ENCODE peak calls at places on chromosomes 7 and 10, in six cellular contexts. O is lower lobe of right lung, P is Caco-2, M is esophagus squamous epithelium, X is bronchial epithelial cell, J is stomach. R is an unnamed sample.

GRCh38 chr7:157851501-157852067 is 514.8 kb downstream of the DNAJB6 start:
- DNase-seq in O (peak; percentile 89), P (no peak), M (no peak), X (no peak), J (peak; percentile 82), R (no peak)

GRCh38 chr7:100678291-100678984 is 4.9 kb downstream of the GNB2 start:
- DNase-seq in O (no peak), P (no peak), M (no peak), X (no peak), J (no peak), R (no peak)

GRCh38 chr7:132654150-132654549 is 77.9 kb upstream of the PLXNA4 start:
- DNase-seq in O (no peak), P (no peak), M (no peak), X (no peak), J (no peak), R (no peak)

GRCh38 chr10:124558901-124559321 is 97.3 kb downstream of the LHPP start:
- DNase-seq in O (peak; percentile 41), P (peak; percentile 28), M (no peak), X (no peak), J (no peak), R (no peak)

GRCh38 chr7:76108540-76109233 is 60.8 kb downstream of the MDH2 start:
- DNase-seq in O (peak; percentile 60), P (peak; percentile 50), M (no peak), X (peak; percentile 70), J (peak; percentile 77), R (no peak)

GRCh38 chr10:71736570-71737355 is 17.2 kb upstream of the C10orf105 start:
- DNase-seq in O (no peak), P (no peak), M (no peak), X (peak; percentile 31), J (peak; percentile 46), R (no peak)

GRCh38 chr7:944744-945143 is 9.7 kb downstream of the ADAP1 start:
- DNase-seq in O (no peak), P (no peak), M (no peak), X (no peak), J (no peak), R (no peak)

GRCh38 chr10:37680716-37681616 is 176.4 kb downstream of the ZNF248 start:
- DNase-seq in O (no peak), P (peak; percentile 21), M (no peak), X (no peak), J (no peak), R (no peak)

GRCh38 chr7:53351681-53352080 is 316.2 kb downstream of the POM121L12 start:
- DNase-seq in O (no peak), P (no peak), M (no peak), X (peak; percentile 5), J (no peak), R (no peak)

DNA sequence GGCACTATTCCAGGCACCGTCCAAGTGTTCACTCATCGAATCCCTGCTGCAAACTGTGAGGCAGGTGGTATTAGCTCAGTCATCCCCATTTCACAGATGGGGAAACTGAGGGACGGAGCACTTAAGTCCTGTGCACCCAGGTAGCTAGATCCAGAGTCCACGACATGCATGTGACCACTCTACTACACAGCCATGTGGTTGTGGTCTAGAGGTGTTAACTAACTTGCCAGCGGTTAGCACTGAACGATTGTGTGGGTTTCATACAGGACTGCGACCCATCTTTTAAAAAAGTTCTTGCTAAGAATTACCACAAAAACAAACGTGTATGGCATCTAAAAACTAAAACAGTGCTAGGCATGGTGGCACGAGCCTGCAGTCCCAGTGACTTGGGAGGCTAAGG is 16.2 kb upstream of the ABCC2 start:
- DNase-seq in O (no peak), P (no peak), M (no peak), X (no peak), J (no peak), R (no peak)
- H3K4me3 ChIP-seq in O (no peak overlapping the region), P (no peak overlapping the region), M (no peak overlapping the region), X (no peak overlapping the region), J (no peak overlapping the region), R (no peak overlapping the region)

GRCh38 chr10:103168436-103168835 is 24.6 kb downstream of the NT5C2 start:
- DNase-seq in O (no peak), P (no peak), M (no peak), X (peak; percentile 91), J (no peak), R (no peak)

GRCh38 chr10:103177123-103177522 is 15.9 kb downstream of the NT5C2 start:
- DNase-seq in O (no peak), P (no peak), M (no peak), X (no peak), J (no peak), R (no peak)

GRCh38 chr10:103166527-103166926 is 26.5 kb downstream of the NT5C2 start:
- DNase-seq in O (no peak), P (no peak), M (no peak), X (no peak), J (no peak), R (no peak)

GRCh38 chr10:103175580-103176285 is 17.3 kb downstream of the NT5C2 start:
- DNase-seq in O (no peak), P (no peak), M (no peak), X (no peak), J (no peak), R (no peak)

DNA sequence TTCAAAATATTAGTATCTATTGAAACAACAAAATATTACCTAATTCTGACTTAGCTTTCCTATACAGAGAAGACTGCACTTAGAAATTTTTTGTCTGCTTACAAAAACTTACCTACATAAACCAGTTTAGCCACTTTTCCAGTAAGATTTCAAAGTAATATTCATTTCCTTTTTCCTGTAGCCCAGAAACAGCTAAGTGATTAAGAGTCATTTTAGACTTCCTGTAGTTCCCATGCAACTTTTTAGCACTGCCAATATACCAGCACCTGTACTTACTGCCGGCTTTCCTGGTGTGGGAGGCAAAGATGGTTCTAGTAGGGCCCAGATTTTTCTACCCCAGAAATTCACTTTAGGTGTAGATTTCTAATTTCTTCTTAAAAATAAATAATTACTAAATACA is 21.8 kb downstream of the NT5C2 start:
- DNase-seq in O (no peak), P (no peak), M (no peak), X (peak; percentile 83), J (no peak), R (no peak)
- H3K4me3 ChIP-seq in O (no peak overlapping the region), P (no peak overlapping the region), M (no peak overlapping the region), X (no peak overlapping the region), J (no peak overlapping the region), R (no peak overlapping the region)

GRCh38 chr7:44387427-44387826 is 62.0 kb upstream of the CAMK2B start:
- DNase-seq in O (no peak), P (no peak), M (no peak), X (no peak), J (peak; percentile 5), R (no peak)
- H3K4me3 ChIP-seq in O (no peak overlapping the region), P (no peak overlapping the region), M (no peak overlapping the region), X (no peak overlapping the region), J (no peak overlapping the region), R (no peak overlapping the region)

DNA sequence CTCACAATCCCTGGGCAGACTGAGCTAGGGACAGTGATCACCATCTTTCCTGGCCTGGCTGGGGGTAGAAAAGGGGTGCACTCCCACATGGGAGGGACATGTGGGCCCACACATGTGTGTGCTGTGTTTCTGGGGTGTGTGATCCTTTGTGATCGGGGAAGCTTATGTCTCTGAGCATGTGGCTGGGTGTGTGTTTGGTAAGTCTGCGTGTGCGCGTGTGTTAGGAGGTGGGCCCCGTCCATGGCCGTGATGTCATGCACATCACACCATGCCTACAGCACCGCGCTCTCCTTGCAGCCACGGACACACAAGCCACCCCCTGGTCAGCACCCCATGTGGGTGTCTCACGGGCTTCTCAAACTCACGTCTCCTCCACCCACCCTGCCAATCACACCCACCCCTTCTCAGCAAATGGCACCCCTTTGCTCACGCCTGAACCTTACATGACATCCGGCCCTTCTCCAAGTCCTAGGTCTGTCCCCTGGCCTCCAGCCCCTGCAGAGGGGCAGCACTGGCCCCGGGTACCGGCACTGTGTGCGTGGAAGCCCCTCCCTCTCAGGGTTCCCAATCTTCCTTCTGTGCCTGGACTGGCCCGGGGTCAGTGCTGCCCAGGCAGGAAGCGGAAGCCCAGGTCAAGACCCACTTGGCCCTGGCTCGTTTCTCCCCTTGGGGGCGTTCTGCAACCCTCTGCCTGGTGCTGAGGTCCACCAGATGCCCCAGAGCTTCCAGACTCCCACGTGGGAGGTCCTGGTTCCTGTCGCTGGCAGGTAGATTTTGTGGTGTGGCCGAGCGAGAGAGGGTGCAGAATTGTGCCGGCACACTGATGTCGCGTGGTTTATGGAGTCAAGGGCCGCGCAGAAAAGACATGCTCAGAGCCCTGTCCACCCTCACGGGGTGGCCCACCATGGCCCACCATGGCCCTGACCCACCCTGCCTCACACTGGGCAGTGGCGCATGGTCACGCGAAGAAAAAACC is 12.6 kb downstream of the SLC29A4 start:
- DNase-seq in O (no peak), P (no peak), M (no peak), X (no peak), J (no peak), R (no peak)
- H3K4me3 ChIP-seq in O (no peak overlapping the region), P (no peak overlapping the region), M (no peak overlapping the region), X (no peak overlapping the region), J (no peak overlapping the region), R (no peak overlapping the region)

R was measured in skeletal muscle cell.